ENCODE peak calls at places on chromosomes 7 and 10, in four cellular contexts. M is uterus, J is body of pancreas, P is H1. B is an unnamed sample.

GRCh38 chr7:113710310-113711106 is 208.3 kb downstream of the PPP1R3A start:
- DNase-seq in M (no peak), J (peak), P (no peak), B (no peak)

GRCh38 chr7:64098-64521 is 128.3 kb upstream of the FAM20C start:
- DNase-seq in M (peak), J (peak), P (no peak), B (peak)

GRCh38 chr10:75209325-75210192 is 1.0 kb upstream of the VDAC2 start:
- DNase-seq in M (peak), J (peak), P (no peak), B (peak)

GRCh38 chr10:95880704-95881103 is 27.1 kb upstream of the CC2D2B start:
- DNase-seq in M (no peak), J (no peak), P (no peak), B (no peak)

GRCh38 chr7:625376-625971 is 101.0 kb upstream of the DNAAF5 start:
- DNase-seq in M (no peak), J (no peak), P (no peak), B (no peak)

GRCh38 chr10:51386248-51386885 is 312.1 kb downstream of the PRKG1 start:
- DNase-seq in M (no peak), J (no peak), P (no peak), B (no peak)

GRCh38 chr10:9807848-9808247 is 1209.8 kb upstream of the CELF2 start:
- DNase-seq in M (no peak), J (no peak), P (no peak), B (no peak)

GRCh38 chr10:6607187-6607586 is 27.1 kb upstream of the PRKCQ start:
- DNase-seq in M (no peak), J (no peak), P (no peak), B (no peak)

GRCh38 chr7:106514887-106515286 is 146.1 kb downstream of the CCDC71L start:
- DNase-seq in M (peak), J (no peak), P (no peak), B (peak)

GRCh38 chr7:149635561-149636329 is 137.6 kb downstream of the ZNF467 start:
- DNase-seq in M (no peak), J (no peak), P (peak), B (no peak)

GRCh38 chr10:3996697-3997096 is 211.7 kb upstream of the KLF6 start:
- DNase-seq in M (no peak), J (no peak), P (no peak), B (no peak)

GRCh38 chr7:117126631-117127030 is 173.3 kb downstream of the ST7 start:
- DNase-seq in M (no peak), J (no peak), P (no peak), B (no peak)

GRCh38 chr10:75019360-75019759 is 92.1 kb upstream of the SAMD8 start:
- DNase-seq in M (no peak), J (no peak), P (no peak), B (no peak)

GRCh38 chr10:124649209-124649608 is 95.0 kb downstream of the FAM53B start:
- DNase-seq in M (peak), J (no peak), P (no peak), B (no peak)

GRCh38 chr7:31950101-31950755 is 120.0 kb downstream of the PDE1C start:
- DNase-seq in M (no peak), J (no peak), P (no peak), B (no peak)

GRCh38 chr7:98126311-98127142 is 19.9 kb downstream of the LMTK2 start:
- DNase-seq in M (no peak), J (no peak), P (no peak), B (no peak)

GRCh38 chr10:119024882-119025281 is 4.6 kb upstream of the NANOS1 start:
- DNase-seq in M (no peak), J (no peak), P (peak), B (no peak)

GRCh38 chr10:31090894-31091607 is 59.4 kb upstream of the ZNF438 start:
- DNase-seq in M (no peak), J (no peak), P (no peak), B (no peak)

GRCh38 chr7:117908031-117908795 is 35.0 kb upstream of the CTTNBP2 start:
- DNase-seq in M (no peak), J (no peak), P (no peak), B (no peak)

GRCh38 chr7:71132521-71133231 is 732 bp downstream of the GALNT17 start:
- DNase-seq in M (peak), J (peak), P (peak), B (no peak)

GRCh38 chr7:139739863-139740597 is 37.8 kb downstream of the HIPK2 start:
- DNase-seq in M (no peak), J (peak), P (no peak), B (no peak)

GRCh38 chr7:112252141-112252540 is 45.6 kb downstream of the ZNF277 start:
- DNase-seq in M (no peak), J (no peak), P (no peak), B (no peak)

DNA sequence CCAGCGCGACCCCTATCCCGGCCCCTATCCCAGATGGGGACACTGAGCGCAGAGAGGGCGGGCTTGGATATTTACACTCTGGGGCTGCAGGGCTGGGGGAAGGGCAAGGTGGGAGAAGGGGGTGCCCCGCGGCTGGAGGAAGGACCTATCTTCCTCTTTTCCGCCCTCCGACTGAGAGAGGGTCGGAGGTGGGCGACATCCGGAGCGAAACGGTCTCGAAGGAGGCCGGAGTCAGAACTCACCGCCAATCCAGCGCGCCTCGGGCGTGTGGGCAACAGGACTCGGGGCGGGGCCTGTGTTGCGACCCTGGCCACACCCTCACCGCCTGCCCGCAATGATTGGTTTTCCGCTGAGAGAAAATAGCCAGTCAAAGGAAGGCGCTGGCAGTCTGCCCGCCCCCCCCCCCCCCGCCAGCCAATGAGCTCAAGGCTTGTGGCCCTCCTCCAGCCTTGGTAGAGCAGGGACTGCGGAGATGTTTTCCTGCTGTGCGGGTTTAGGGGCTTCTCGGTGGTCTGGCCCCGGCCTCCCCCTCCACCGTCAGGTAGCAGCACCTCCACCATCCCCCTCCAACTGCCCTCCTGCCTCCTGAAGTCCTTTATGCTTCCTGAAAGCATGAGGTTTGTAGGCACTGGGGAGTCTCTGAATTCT is at the start of gene METTL27:
- DNase-seq in M (peak), J (peak), P (peak), B (peak)
- TF ChIP-seq POLR2A in M (peak), J (peak), P (peak), B (peak)

DNA sequence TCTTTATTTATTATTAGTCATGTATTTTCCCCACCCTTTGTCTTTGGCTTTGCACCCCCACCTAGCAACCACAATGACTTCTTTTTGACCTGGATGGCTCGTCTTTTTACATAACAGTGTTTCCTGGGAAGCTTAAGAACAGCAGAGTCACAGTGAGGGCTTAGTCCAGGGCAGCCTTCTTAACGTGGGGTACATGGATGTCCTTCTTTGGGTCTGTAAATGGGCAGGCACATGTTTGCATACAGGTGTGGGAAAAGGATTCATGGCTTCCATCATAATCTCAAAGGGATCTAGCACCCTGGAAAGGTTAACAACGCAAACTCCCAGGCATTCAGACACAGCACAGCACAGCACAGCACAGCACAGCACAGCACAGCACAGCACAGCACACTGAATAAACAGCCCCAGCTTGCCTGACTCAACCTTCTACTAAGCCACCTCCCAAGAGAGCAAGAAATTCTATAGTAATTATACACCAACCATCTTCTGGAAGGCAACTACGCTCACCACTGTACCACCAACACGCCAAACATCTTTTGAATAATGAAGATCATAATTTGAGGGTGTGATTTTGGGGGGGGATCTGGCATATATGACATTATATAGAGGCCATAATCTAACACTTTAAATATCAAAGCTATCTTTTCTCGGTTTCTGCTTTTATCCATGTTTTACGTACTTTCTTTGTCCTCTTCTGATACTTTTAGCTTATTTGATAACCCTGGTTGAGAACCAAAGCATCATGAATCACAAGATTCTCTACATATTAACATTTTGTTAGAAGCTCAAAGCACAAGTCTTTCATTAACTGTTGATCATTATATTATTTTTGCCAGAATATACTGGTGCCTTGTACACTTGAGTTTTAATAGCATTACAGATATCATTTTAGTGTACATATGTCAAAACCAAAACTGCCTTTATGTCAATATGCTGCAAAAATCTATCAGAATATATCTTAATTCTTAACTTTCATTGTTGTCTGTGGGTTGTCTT is 177.2 kb upstream of the KLF14 start:
- DNase-seq in M (no peak), J (no peak), P (no peak), B (no peak)
- TF ChIP-seq POLR2A in M (no peak), J (no peak), P (peak), B (no peak)

GRCh38 chr10:70145666-70146488 is 623 bp downstream of the TYSND1 start:
- DNase-seq in M (peak), J (peak), P (peak), B (peak)
- TF ChIP-seq POLR2A in M (no peak), J (no peak), P (peak), B (no peak)

GRCh38 chr7:155298834-155299538 is 1.3 kb downstream of the INSIG1 start:
- DNase-seq in M (peak), J (peak), P (peak), B (peak)
- TF ChIP-seq POLR2A in M (peak), J (peak), P (peak), B (peak)

DNA sequence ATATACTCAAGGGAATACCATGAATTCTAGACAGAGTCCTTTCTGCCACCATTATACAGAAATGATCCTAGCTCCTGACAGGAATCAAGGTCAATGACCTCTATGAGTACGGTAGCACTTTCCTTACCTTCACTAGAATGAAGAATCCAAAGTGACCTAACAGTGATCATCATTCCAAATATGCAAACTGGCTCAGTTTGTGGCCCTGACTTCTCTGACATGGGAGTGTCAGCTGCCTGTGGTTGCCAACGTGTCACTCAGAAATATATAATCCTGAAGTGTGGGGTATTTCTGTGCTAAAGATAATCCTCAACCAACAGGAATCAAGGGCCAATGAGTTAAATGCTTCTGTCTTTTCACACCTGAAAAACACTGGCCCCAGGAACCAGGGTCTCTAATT is 45.7 kb downstream of the COPG2 start:
- DNase-seq in M (no peak), J (no peak), P (no peak), B (no peak)
- TF ChIP-seq POLR2A in M (no peak), J (no peak), P (no peak), B (no peak)

GRCh38 chr7:29989257-29989995 is at the start of gene SCRN1:
- DNase-seq in M (peak), J (peak), P (peak), B (peak)
- TF ChIP-seq POLR2A in M (no peak), J (peak), P (peak), B (no peak)

GRCh38 chr10:8053446-8054242 is 844 bp upstream of the GATA3 start:
- DNase-seq in M (peak), J (peak), P (peak), B (no peak)
- TF ChIP-seq POLR2A in M (no peak), J (no peak), P (no peak), B (no peak)

GRCh38 chr10:60944159-60944909 is at the start of gene RHOBTB1:
- DNase-seq in M (peak), J (peak), P (peak), B (peak)
- TF ChIP-seq POLR2A in M (peak), J (peak), P (peak), B (peak)

DNA sequence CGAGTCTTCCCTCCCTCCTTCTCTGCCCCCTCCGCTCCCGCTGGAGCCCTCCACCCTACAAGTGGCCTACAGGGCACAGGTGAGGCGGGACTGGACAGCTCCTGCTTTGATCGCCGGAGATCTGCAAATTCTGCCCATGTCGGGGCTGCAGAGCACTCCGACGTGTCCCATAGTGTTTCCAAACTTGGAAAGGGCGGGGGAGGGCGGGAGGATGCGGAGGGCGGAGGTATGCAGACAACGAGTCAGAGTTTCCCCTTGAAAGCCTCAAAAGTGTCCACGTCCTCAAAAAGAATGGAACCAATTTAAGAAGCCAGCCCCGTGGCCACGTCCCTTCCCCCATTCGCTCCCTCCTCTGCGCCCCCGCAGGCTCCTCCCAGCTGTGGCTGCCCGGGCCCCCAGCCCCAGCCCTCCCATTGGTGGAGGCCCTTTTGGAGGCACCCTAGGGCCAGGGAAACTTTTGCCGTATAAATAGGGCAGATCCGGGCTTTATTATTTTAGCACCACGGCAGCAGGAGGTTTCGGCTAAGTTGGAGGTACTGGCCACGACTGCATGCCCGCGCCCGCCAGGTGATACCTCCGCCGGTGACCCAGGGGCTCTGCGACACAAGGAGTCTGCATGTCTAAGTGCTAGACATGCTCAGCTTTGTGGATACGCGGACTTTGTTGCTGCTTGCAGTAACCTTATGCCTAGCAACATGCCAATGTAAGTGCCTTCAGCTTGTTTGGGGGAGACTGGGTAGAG is at the start of gene COL1A2:
- DNase-seq in M (peak), J (peak), P (peak), B (peak)
- TF ChIP-seq POLR2A in M (peak), J (peak), P (peak), B (peak)

B was measured in tibial nerve.